ENCODE peak calls at places on chromosomes 12 and 14, in eight cellular contexts. Y, A, E, X, I, T, Q and G are unnamed samples. For H3K4me1, the result is how much of the 10 kb centered on the place peaks cover.

GRCh38 chr12:65740873-65741600 is 83.2 kb upstream of the HMGA2 start:
- DNase-seq in Y (peak), A (no peak), E (peak), X (peak), I (peak), T (peak), Q (no peak), G (peak)

GRCh38 chr12:10363922-10364838 is 25.7 kb downstream of the KLRK1 start:
- DNase-seq in Y (peak), A (peak), E (no peak), X (peak), I (peak), T (peak), Q (no peak), G (peak)

GRCh38 chr12:130179621-130180020 is 17.4 kb downstream of the FZD10 start:
- DNase-seq in Y (no peak), A (no peak), E (no peak), X (no peak), I (no peak), T (no peak), Q (no peak), G (no peak)

GRCh38 chr12:47939009-47939601 is 24.3 kb upstream of the TMEM106C start:
- DNase-seq in Y (peak), A (no peak), E (no peak), X (no peak), I (no peak), T (no peak), Q (no peak), G (no peak)

GRCh38 chr12:78887444-78887843 is 22.9 kb downstream of the SYT1 start:
- DNase-seq in Y (no peak), A (no peak), E (no peak), X (no peak), I (no peak), T (no peak), Q (no peak), G (no peak)

GRCh38 chr12:98440165-98440581 is 75.2 kb upstream of the TMPO start:
- DNase-seq in Y (no peak), A (no peak), E (peak), X (no peak), I (peak), T (no peak), Q (no peak), G (no peak)

GRCh38 chr12:128813392-128813791 is 10.4 kb downstream of the SLC15A4 start:
- DNase-seq in Y (no peak), A (no peak), E (no peak), X (no peak), I (no peak), T (no peak), Q (no peak), G (no peak)

GRCh38 chr12:115020091-115020490 is 336.1 kb upstream of the TBX3 start:
- DNase-seq in Y (no peak), A (no peak), E (no peak), X (no peak), I (no peak), T (no peak), Q (no peak), G (no peak)

GRCh38 chr14:53491256-53491905 is 338.3 kb upstream of the DDHD1 start:
- DNase-seq in Y (no peak), A (no peak), E (no peak), X (no peak), I (no peak), T (no peak), Q (no peak), G (no peak)

GRCh38 chr12:104180389-104180788 is 35.2 kb upstream of the TXNRD1 start:
- DNase-seq in Y (no peak), A (no peak), E (no peak), X (no peak), I (no peak), T (no peak), Q (no peak), G (no peak)

GRCh38 chr12:104183443-104183842 is 32.1 kb upstream of the TXNRD1 start:
- DNase-seq in Y (no peak), A (no peak), E (no peak), X (no peak), I (no peak), T (no peak), Q (no peak), G (no peak)

GRCh38 chr12:104182621-104183378 is 32.8 kb upstream of the TXNRD1 start:
- DNase-seq in Y (no peak), A (no peak), E (no peak), X (no peak), I (no peak), T (no peak), Q (no peak), G (no peak)

GRCh38 chr12:104181313-104181712 is 34.3 kb upstream of the TXNRD1 start:
- DNase-seq in Y (no peak), A (no peak), E (no peak), X (no peak), I (no peak), T (no peak), Q (no peak), G (no peak)

DNA sequence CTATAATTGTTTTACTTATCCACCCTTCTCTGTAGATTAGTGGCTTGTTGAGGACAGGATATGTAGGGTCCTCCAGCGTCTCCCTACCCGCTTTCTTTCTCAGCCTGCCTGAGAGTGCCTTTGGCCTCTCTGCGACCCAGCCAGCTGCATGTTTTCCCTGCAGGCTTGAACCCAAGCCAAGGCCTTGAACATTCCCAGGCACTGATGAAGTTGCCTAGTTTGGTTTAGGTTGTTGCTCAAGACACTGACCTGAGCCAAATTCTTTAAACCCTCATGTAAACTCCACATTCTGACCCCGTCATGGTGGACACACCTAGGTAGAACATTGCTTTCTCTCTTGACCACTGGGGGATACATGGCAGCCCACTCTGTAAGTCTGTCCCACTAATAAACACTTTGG is 33.4 kb upstream of the TXNRD1 start:
- DNase-seq in Y (no peak), A (no peak), E (peak), X (no peak), I (peak), T (no peak), Q (no peak), G (peak)
- H3K4me1 ChIP-seq in Y (under half), A (under half), E (under half), X (under half), I (under half), T (under half), Q (under half), G (under half)

GRCh38 chr14:73633517-73634332 is 11.1 kb upstream of the DNAL1 start:
- DNase-seq in Y (peak), A (peak), E (peak), X (peak), I (peak), T (peak), Q (peak), G (peak)

GRCh38 chr14:73633115-73633514 is 11.7 kb upstream of the DNAL1 start:
- DNase-seq in Y (no peak), A (no peak), E (no peak), X (no peak), I (no peak), T (no peak), Q (no peak), G (no peak)

GRCh38 chr14:73637830-73638229 is 7.0 kb upstream of the DNAL1 start:
- DNase-seq in Y (no peak), A (no peak), E (no peak), X (no peak), I (no peak), T (no peak), Q (no peak), G (no peak)

GRCh38 chr14:73630009-73630780 is 14.6 kb upstream of the DNAL1 start:
- DNase-seq in Y (no peak), A (no peak), E (no peak), X (no peak), I (no peak), T (no peak), Q (no peak), G (no peak)

DNA sequence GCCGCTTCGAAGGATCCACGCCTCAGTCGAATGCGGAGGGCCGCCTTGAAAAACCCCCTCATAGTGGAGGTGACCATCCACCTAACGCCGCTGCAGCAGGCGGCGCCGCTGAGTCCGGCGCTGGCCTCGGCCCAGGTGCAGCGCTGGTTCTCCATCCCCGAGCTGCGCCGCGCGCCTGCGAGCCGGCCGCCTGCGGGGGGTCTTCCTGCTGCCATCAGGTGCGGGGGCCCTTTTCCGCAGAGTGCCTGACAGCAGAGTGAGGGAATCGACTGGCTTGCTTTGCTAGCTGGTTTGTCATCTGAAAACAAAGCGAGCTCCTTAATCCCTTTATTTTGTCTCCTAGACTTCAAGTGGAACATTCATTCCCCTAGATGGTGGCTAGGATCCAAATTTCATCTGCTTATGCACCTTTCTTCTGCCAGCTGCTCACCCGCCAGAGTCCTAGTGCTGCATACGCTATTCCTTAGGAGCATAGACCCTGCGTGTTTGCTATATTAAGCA is 10.4 kb upstream of the DNAL1 start:
- DNase-seq in Y (peak), A (no peak), E (no peak), X (no peak), I (no peak), T (peak), Q (no peak), G (peak)
- H3K4me3 ChIP-seq in Y (peak), A (no peak), E (peak), X (peak), I (peak), T (peak), Q (peak), G (no peak)

GRCh38 chr14:103715052-103716000 is at the start of the genes XRCC3 and ZFYVE21:
- DNase-seq in Y (peak), A (peak), E (peak), X (peak), I (peak), T (peak), Q (peak), G (peak)
- H3K4me1 ChIP-seq in Y (under half), A (half or more), E (under half), X (under half), I (under half), T (under half), Q (under half), G (under half)

GRCh38 chr12:96420255-96420930 is 20.2 kb upstream of the CDK17 start:
- DNase-seq in Y (no peak), A (no peak), E (no peak), X (no peak), I (no peak), T (no peak), Q (no peak), G (no peak)

GRCh38 chr12:96419576-96420254 is 19.5 kb upstream of the CDK17 start:
- DNase-seq in Y (no peak), A (no peak), E (no peak), X (no peak), I (no peak), T (no peak), Q (no peak), G (no peak)

GRCh38 chr12:96422192-96422591 is 22.0 kb upstream of the CDK17 start:
- DNase-seq in Y (no peak), A (no peak), E (no peak), X (no peak), I (no peak), T (no peak), Q (no peak), G (no peak)

GRCh38 chr12:96424601-96425000 is 24.4 kb upstream of the CDK17 start:
- DNase-seq in Y (no peak), A (no peak), E (no peak), X (no peak), I (no peak), T (no peak), Q (no peak), G (no peak)

GRCh38 chr12:96421014-96421413 is 20.8 kb upstream of the CDK17 start:
- DNase-seq in Y (peak), A (no peak), E (no peak), X (peak), I (no peak), T (no peak), Q (no peak), G (no peak)
- H3K4me3 ChIP-seq in Y (no peak), A (no peak), E (no peak), X (peak), I (no peak), T (no peak), Q (peak), G (no peak)

DNA sequence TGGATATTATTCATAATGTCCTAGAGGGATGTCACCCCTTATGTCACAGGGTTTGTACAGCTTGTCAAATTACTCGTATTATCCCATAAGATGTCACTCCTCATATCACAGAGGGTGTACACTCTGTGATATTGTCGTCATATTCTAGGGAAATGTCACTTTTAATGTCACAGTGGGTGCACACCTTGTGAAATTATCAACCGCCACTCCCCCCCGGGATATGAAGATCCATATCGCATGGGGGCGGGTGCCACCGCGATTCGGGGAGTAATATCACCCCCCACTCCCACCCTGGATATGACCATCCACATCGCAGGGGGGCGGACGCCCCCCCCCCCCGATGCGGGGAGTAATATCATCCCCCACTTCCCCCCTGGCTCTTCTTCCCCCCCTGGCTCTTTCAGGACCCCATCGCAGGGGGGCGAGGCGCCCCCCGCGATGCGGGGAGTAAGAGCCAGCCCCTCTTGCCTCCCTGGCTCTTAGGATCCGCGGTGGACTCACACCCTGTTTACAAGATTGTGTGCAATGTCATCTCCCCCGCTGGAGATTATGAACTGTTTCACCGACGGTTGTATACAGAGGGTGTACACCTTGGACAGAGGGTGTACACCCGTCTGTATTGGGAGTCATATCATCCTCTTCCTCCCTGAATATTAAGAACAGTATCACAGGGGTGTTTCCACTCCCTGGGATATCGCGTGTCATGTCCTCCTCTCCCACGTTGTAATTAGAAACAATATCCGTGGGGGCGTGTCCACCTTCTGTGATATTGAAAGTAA is 92.9 kb downstream of the FRMD6 start:
- DNase-seq in Y (no peak), A (no peak), E (no peak), X (no peak), I (no peak), T (no peak), Q (no peak), G (no peak)
- H3K4me1 ChIP-seq in Y (under half), A (under half), E (under half), X (under half), I (under half), T (under half), Q (under half), G (under half)